ENCODE peak calls at places on chromosome 21, in eight cellular contexts. One of them, this sample, is unnamed.

GRCh38 chr21:36035381-36035791 is 24.9 kb downstream of the SETD4 start:
- DNase-seq in activated CD8-positive, alpha-beta memory T cell treated with anti-CD3 and anti-CD28 coated beads for 48 hours: no peak
- DNase-seq in neural crest cell: no peak
- DNase-seq in activated CD4-positive, alpha-beta T cell treated with anti-CD3 and anti-CD28 coated beads for 24 hours: no peak
- DNase-seq in cardiac muscle cell: no peak
- DNase-seq in foreskin fibroblast: no peak
- DNase-seq in nucleus accumbens: no peak
- DNase-seq in stimulated activated naive CD8-positive, alpha-beta T cell treated with anti-CD3 and anti-CD28 coated beads, Interleukin-15, Interleukin-2, amounts not matched to agents 100 U/mL and 50 U/mL, for 24 hours: no peak
- DNase-seq in this sample: peak

GRCh38 chr21:44793269-44794030 is 8.2 kb downstream of the UBE2G2 start:
- DNase-seq in activated CD8-positive, alpha-beta memory T cell treated with anti-CD3 and anti-CD28 coated beads for 48 hours: no peak
- DNase-seq in neural crest cell: peak
- DNase-seq in activated CD4-positive, alpha-beta T cell treated with anti-CD3 and anti-CD28 coated beads for 24 hours: no peak
- DNase-seq in cardiac muscle cell: peak
- DNase-seq in foreskin fibroblast: peak
- DNase-seq in nucleus accumbens: no peak
- DNase-seq in stimulated activated naive CD8-positive, alpha-beta T cell treated with anti-CD3 and anti-CD28 coated beads, Interleukin-15, Interleukin-2, amounts not matched to agents 100 U/mL and 50 U/mL, for 24 hours: peak
- DNase-seq in this sample: peak

GRCh38 chr21:45836694-45837670 is 144.6 kb upstream of the COL6A1 start:
- DNase-seq in activated CD8-positive, alpha-beta memory T cell treated with anti-CD3 and anti-CD28 coated beads for 48 hours: no peak
- DNase-seq in neural crest cell: no peak
- DNase-seq in activated CD4-positive, alpha-beta T cell treated with anti-CD3 and anti-CD28 coated beads for 24 hours: no peak
- DNase-seq in cardiac muscle cell: no peak
- DNase-seq in foreskin fibroblast: peak
- DNase-seq in nucleus accumbens: no peak
- DNase-seq in stimulated activated naive CD8-positive, alpha-beta T cell treated with anti-CD3 and anti-CD28 coated beads, Interleukin-15, Interleukin-2, amounts not matched to agents 100 U/mL and 50 U/mL, for 24 hours: no peak
- DNase-seq in this sample: no peak

GRCh38 chr21:40732998-40733397 is 114.0 kb downstream of the DSCAM start:
- DNase-seq in activated CD8-positive, alpha-beta memory T cell treated with anti-CD3 and anti-CD28 coated beads for 48 hours: no peak
- DNase-seq in neural crest cell: no peak
- DNase-seq in activated CD4-positive, alpha-beta T cell treated with anti-CD3 and anti-CD28 coated beads for 24 hours: no peak
- DNase-seq in cardiac muscle cell: no peak
- DNase-seq in foreskin fibroblast: no peak
- DNase-seq in nucleus accumbens: no peak
- DNase-seq in stimulated activated naive CD8-positive, alpha-beta T cell treated with anti-CD3 and anti-CD28 coated beads, Interleukin-15, Interleukin-2, amounts not matched to agents 100 U/mL and 50 U/mL, for 24 hours: no peak
- DNase-seq in this sample: no peak

GRCh38 chr21:36976882-36977651 is 10.6 kb upstream of the HLCS start:
- DNase-seq in activated CD8-positive, alpha-beta memory T cell treated with anti-CD3 and anti-CD28 coated beads for 48 hours: no peak
- DNase-seq in neural crest cell: peak
- DNase-seq in activated CD4-positive, alpha-beta T cell treated with anti-CD3 and anti-CD28 coated beads for 24 hours: no peak
- DNase-seq in cardiac muscle cell: peak
- DNase-seq in foreskin fibroblast: peak
- DNase-seq in nucleus accumbens: no peak
- DNase-seq in stimulated activated naive CD8-positive, alpha-beta T cell treated with anti-CD3 and anti-CD28 coated beads, Interleukin-15, Interleukin-2, amounts not matched to agents 100 U/mL and 50 U/mL, for 24 hours: peak
- DNase-seq in this sample: no peak

GRCh38 chr21:46562964-46563607 is 41.8 kb downstream of the S100B start:
- DNase-seq in activated CD8-positive, alpha-beta memory T cell treated with anti-CD3 and anti-CD28 coated beads for 48 hours: no peak
- DNase-seq in neural crest cell: no peak
- DNase-seq in activated CD4-positive, alpha-beta T cell treated with anti-CD3 and anti-CD28 coated beads for 24 hours: no peak
- DNase-seq in cardiac muscle cell: no peak
- DNase-seq in foreskin fibroblast: no peak
- DNase-seq in nucleus accumbens: no peak
- DNase-seq in stimulated activated naive CD8-positive, alpha-beta T cell treated with anti-CD3 and anti-CD28 coated beads, Interleukin-15, Interleukin-2, amounts not matched to agents 100 U/mL and 50 U/mL, for 24 hours: no peak
- DNase-seq in this sample: no peak

GRCh38 chr21:44647222-44647552 is 973 bp downstream of the KRTAP10-11 start:
- DNase-seq in activated CD8-positive, alpha-beta memory T cell treated with anti-CD3 and anti-CD28 coated beads for 48 hours: no peak
- DNase-seq in neural crest cell: no peak
- DNase-seq in activated CD4-positive, alpha-beta T cell treated with anti-CD3 and anti-CD28 coated beads for 24 hours: no peak
- DNase-seq in cardiac muscle cell: no peak
- DNase-seq in foreskin fibroblast: no peak
- DNase-seq in nucleus accumbens: no peak
- DNase-seq in stimulated activated naive CD8-positive, alpha-beta T cell treated with anti-CD3 and anti-CD28 coated beads, Interleukin-15, Interleukin-2, amounts not matched to agents 100 U/mL and 50 U/mL, for 24 hours: no peak
- DNase-seq in this sample: no peak

GRCh38 chr21:40254540-40255455 is 387.6 kb downstream of the PCP4 start:
- DNase-seq in activated CD8-positive, alpha-beta memory T cell treated with anti-CD3 and anti-CD28 coated beads for 48 hours: no peak
- DNase-seq in neural crest cell: no peak
- DNase-seq in activated CD4-positive, alpha-beta T cell treated with anti-CD3 and anti-CD28 coated beads for 24 hours: no peak
- DNase-seq in cardiac muscle cell: no peak
- DNase-seq in foreskin fibroblast: peak
- DNase-seq in nucleus accumbens: no peak
- DNase-seq in stimulated activated naive CD8-positive, alpha-beta T cell treated with anti-CD3 and anti-CD28 coated beads, Interleukin-15, Interleukin-2, amounts not matched to agents 100 U/mL and 50 U/mL, for 24 hours: no peak
- DNase-seq in this sample: no peak